ENCODE peak calls at places on chromosomes 5 and 9, in four cellular contexts. A is cardiac muscle cell, V is GM18507, D is left cardiac atrium. F is an unnamed sample.

GRCh38 chr9:137451976-137452760 is 7.0 kb downstream of the NSMF start:
- DNase-seq in A (no peak), V (no peak), D (peak), F (no peak)

GRCh38 chr5:159826351-159827222 is 89.7 kb upstream of the ADRA1B start:
- DNase-seq in A (peak), V (no peak), D (no peak), F (peak)

GRCh38 chr5:55624841-55625602 is 87.1 kb downstream of the SLC38A9 start:
- DNase-seq in A (no peak), V (no peak), D (no peak), F (no peak)

GRCh38 chr5:6478793-6479192 is 30.1 kb downstream of the UBE2QL1 start:
- DNase-seq in A (no peak), V (no peak), D (no peak), F (no peak)

GRCh38 chr9:78298046-78298511 is 1.2 kb downstream of the PSAT1 start:
- DNase-seq in A (peak), V (no peak), D (no peak), F (no peak)

GRCh38 chr5:127486471-127486870 is 31.0 kb upstream of the PRRC1 start:
- DNase-seq in A (no peak), V (no peak), D (no peak), F (no peak)

GRCh38 chr9:37027582-37028424 is 6.3 kb downstream of the PAX5 start:
- DNase-seq in A (peak), V (peak), D (peak), F (peak)

GRCh38 chr5:54742417-54742889 is 224.9 kb downstream of the SNX18 start:
- DNase-seq in A (peak), V (no peak), D (peak), F (no peak)

GRCh38 chr9:28999806-29000205 is 1426.5 kb upstream of the C9orf72 start:
- DNase-seq in A (no peak), V (no peak), D (no peak), F (no peak)

GRCh38 chr9:135244751-135245221 is 157.3 kb downstream of the OLFM1 start:
- DNase-seq in A (no peak), V (no peak), D (no peak), F (no peak)

GRCh38 chr5:9644630-9645029 is 14.5 kb upstream of the TAS2R1 start:
- DNase-seq in A (peak), V (no peak), D (no peak), F (no peak)

F was measured in GM12878.